ENCODE peak calls at places on chromosomes 5 and 9, in seven cellular contexts. O, C, P, Q, I, X and R are unnamed samples.

GRCh38 chr9:138007566-138008080 is 130.0 kb downstream of the CACNA1B start:
- DNase-seq in O (peak; percentile 47), C (peak; percentile 50), P (peak; percentile 8), Q (no peak), I (no peak), X (no peak), R (no peak)

GRCh38 chr5:142748568-142749249 is 21.5 kb upstream of the ARHGAP26 start:
- DNase-seq in O (peak; percentile 70), C (no peak), P (no peak), Q (peak; percentile 18), I (peak; percentile 73), X (peak; percentile 60), R (peak; percentile 29)

GRCh38 chr5:5183192-5183699 is 43.1 kb downstream of the ADAMTS16 start:
- DNase-seq in O (no peak), C (no peak), P (no peak), Q (no peak), I (peak; percentile 64), X (no peak), R (no peak)

GRCh38 chr5:74517700-74518099 is 122.8 kb downstream of the ENC1 start:
- DNase-seq in O (no peak), C (no peak), P (no peak), Q (no peak), I (no peak), X (no peak), R (no peak)

GRCh38 chr9:23826120-23826629 is at the start of gene ELAVL2:
- DNase-seq in O (peak; percentile 90), C (peak; percentile 86), P (peak; percentile 94), Q (no peak), I (peak; percentile 99), X (peak; percentile 94), R (peak; percentile 80)

GRCh38 chr5:141650851-141651727 is at the start of gene FCHSD1:
- DNase-seq in O (peak; percentile 95), C (peak; percentile 95), P (peak; percentile 90), Q (peak; percentile 46), I (peak; percentile 92), X (peak; percentile 94), R (peak; percentile 90)

GRCh38 chr5:73312146-73312871 is 136.3 kb downstream of the FOXD1 start:
- DNase-seq in O (no peak), C (no peak), P (no peak), Q (no peak), I (peak; percentile 50), X (peak; percentile 22), R (no peak)

GRCh38 chr9:928363-929042 is 48.0 kb upstream of the DMRT3 start:
- DNase-seq in O (no peak), C (no peak), P (no peak), Q (no peak), I (peak; percentile 43), X (peak; percentile 8), R (no peak)

GRCh38 chr9:70421272-70422180 is 7.1 kb upstream of the KLF9 start:
- DNase-seq in O (no peak), C (peak; percentile 75), P (no peak), Q (no peak), I (peak; percentile 48), X (no peak), R (no peak)

GRCh38 chr5:33688041-33688980 is 203.5 kb downstream of the ADAMTS12 start:
- DNase-seq in O (no peak), C (no peak), P (no peak), Q (no peak), I (no peak), X (no peak), R (no peak)

GRCh38 chr5:150291388-150292385 is 2.1 kb upstream of the CAMK2A start:
- DNase-seq in O (peak; percentile 48), C (no peak), P (no peak), Q (no peak), I (no peak), X (no peak), R (no peak)

GRCh38 chr9:88355166-88355565 is 33.1 kb upstream of the SPIN1 start:
- DNase-seq in O (no peak), C (peak; percentile 1), P (no peak), Q (peak; percentile 8), I (no peak), X (no peak), R (no peak)

GRCh38 chr5:72222521-72222920 is 97.5 kb downstream of the MRPS27 start:
- DNase-seq in O (no peak), C (no peak), P (no peak), Q (no peak), I (no peak), X (no peak), R (no peak)
- H3K36me3 ChIP-seq in O (peaks cover 93% of the 10 kb centered on the region), C (peaks cover 72% of the 10 kb centered on the region), P (no peaks in the 10 kb centered on the region), Q (peaks cover 21% of the 10 kb centered on the region), I (no peaks in the 10 kb centered on the region), X (peaks cover 22% of the 10 kb centered on the region), R (peaks cover 91% of the 10 kb centered on the region)

DNA sequence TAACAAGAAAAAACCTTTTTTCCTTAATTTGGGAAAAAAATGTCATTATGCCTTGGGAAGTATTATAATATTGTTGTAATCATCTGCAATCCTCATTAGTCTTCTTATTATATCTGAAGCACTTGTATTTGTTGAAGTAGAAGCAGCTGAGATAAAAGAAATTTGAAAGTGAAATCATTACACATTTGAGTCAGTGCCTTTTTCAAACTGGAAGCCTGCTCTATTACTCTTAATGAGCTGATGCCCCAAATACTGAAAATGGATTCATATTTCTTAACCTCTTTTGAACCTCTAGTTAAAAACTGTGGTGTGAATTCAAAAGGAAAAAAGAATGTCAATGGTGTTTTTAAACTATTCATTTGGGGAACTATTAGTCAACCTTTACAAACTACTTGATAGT is 1027.7 kb downstream of the NR2F1-AS1 start:
- DNase-seq in O (no peak), C (no peak), P (no peak), Q (no peak), I (no peak), X (no peak), R (no peak)
- H3K4me1 ChIP-seq in O (no peaks in the 10 kb centered on the region), C (peaks cover 3% of the 10 kb centered on the region), P (no peaks in the 10 kb centered on the region), Q (peaks cover 19% of the 10 kb centered on the region), I (peaks cover under 1% of the 10 kb centered on the region), X (no peaks in the 10 kb centered on the region), R (no peaks in the 10 kb centered on the region)

DNA sequence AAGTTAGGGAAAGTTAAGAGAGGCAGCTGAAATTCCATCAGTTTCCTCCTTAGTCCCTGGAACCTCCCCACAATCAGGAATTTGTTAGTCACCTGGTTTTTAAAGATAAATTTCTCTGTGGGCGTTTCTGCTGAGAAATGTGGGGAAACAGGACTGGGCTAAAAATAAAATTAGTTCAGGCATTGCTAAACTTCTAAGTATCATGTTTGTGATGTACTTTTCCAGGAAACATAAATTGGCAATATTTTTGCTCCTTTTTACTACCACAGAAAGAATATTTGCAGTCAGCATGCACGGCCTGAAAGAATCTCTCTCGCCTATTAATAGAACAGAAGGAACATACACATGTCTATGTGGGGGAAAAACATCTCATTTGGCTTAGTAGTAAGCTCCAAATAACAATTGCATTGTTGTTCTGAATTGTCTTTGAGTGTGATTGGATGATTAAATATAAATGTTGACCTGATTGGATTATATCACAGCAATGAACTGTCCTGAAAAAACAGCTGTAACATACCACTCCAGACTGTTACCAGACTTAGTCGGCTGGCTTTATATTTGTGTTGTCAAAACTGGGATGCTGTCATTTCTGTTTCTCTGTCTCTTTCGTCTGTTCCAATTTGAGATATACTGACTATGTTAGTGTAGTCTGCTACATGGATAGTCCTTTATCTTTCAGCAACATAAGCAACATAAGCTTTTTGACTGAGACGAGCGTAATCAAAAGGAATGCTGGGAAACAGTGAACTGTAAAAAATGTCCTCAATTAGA is 12.9 kb downstream of the TJP2 start:
- DNase-seq in O (no peak), C (no peak), P (no peak), Q (no peak), I (no peak), X (no peak), R (no peak)
- H3K27ac ChIP-seq in O (peak overlapping the region; percentile 37), C (peak overlapping the region; percentile 67), P (peak overlapping the region; percentile 16), Q (no peak overlapping the region), I (no peak overlapping the region), X (peak overlapping the region; percentile 20), R (peak overlapping the region; percentile 81)

GRCh38 chr9:101543098-101543735 is 9.6 kb downstream of the RNF20 start:
- DNase-seq in O (no peak), C (no peak), P (no peak), Q (no peak), I (no peak), X (no peak), R (no peak)
- H3K36me3 ChIP-seq in O (peaks cover 79% of the 10 kb centered on the region), C (peaks cover 66% of the 10 kb centered on the region), P (no peaks in the 10 kb centered on the region), Q (peaks cover 16% of the 10 kb centered on the region), I (peaks cover 32% of the 10 kb centered on the region), X (peaks cover 53% of the 10 kb centered on the region), R (peaks cover 88% of the 10 kb centered on the region)

DNA sequence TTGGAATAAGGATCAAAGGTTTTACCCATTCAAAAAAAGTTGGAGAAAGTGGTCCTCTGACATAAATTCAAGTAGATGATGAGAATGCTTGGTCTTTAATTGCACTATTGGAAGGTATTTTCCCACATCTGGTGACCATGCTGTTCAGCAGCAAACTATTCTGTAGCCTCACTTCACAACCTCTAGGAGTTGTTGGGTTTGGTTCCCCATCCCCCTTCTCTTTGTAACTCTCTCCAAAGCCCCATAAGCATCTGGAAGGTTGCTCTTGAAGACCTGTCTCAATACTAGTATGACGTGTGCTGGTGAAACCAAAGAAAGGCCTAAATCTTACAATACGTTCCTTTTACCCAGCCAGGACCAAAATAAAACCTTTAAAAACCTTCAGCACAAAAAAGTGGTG is 8.5 kb downstream of the RGMB start:
- DNase-seq in O (no peak), C (no peak), P (no peak), Q (no peak), I (no peak), X (no peak), R (no peak)
- H3K4me1 ChIP-seq in O (peaks cover 19% of the 10 kb centered on the region), C (peaks cover 4% of the 10 kb centered on the region), P (peaks cover 12% of the 10 kb centered on the region), Q (peaks cover 13% of the 10 kb centered on the region), I (peaks cover 57% of the 10 kb centered on the region), X (peaks cover 21% of the 10 kb centered on the region), R (peaks cover 68% of the 10 kb centered on the region)

DNA sequence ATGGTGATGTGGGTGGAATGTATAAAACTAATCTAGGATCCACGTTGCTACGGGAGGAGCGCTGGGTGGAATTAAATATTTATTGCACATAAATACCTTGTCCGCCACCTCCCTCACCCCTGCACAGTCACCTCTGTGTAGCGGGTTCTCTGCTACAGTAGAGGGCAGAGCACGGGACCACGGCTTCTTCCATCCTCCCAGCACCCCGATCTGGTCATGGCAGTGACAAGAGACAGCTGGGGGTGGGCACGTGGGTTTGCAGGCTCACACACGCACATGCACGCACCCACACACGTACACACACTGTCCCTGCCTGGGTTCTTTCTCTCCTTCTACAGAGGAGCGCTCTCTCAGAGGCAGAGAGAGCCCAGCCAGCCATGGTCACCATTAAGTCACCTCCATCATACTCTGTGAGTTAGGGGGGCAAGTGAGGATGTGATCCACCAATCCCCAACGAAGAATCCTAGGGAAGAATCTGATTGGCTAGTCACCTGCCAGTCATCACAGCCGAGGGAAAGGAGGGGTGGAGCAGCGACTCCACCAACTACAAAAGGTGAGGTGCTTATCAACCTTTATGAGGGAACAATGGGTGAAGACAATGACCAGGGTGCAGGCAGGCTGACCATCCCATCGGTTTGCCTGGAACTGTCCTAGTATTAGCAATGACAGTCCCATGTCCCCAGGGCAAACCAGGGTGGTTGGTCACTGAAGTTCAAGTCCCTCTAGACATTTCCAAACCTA is 18.5 kb upstream of the FCN1 start:
- DNase-seq in O (no peak), C (no peak), P (no peak), Q (no peak), I (no peak), X (no peak), R (no peak)
- H3K27ac ChIP-seq in O (no peak overlapping the region), C (no peak overlapping the region), P (no peak overlapping the region), Q (no peak overlapping the region), I (no peak overlapping the region), X (peak overlapping the region; percentile 24), R (no peak overlapping the region)

DNA sequence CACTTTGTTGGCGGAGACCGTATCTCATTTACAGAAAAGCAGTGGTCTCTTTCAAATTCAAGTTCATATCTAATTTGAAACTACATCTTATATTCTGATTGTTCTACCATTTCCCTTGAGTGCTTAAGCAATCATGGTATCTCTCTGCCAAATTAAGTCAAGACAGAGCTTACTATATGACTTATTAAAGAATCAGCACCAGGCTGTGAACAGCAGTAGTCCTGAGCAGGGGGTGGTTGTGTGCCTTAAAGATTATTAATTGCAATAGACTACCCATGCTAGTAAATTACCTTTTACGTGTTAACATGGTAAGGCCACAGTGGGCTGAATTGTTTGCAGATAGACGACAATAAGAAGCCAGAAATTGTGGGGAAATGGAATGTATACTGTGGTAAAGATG is 21.5 kb downstream of the SNCAIP start:
- DNase-seq in O (no peak), C (no peak), P (no peak), Q (no peak), I (no peak), X (no peak), R (no peak)
- H3K36me3 ChIP-seq in O (no peaks in the 10 kb centered on the region), C (no peaks in the 10 kb centered on the region), P (no peaks in the 10 kb centered on the region), Q (no peaks in the 10 kb centered on the region), I (no peaks in the 10 kb centered on the region), X (no peaks in the 10 kb centered on the region), R (no peaks in the 10 kb centered on the region)